ENCODE peak calls at places on chromosomes 11 and 22, in eight cellular contexts. One of them, this sample, is unnamed.

GRCh38 chr11:75814369-75814685 is 683 bp upstream of the UVRAG start:
- DNase-seq in A549: no peak
- DNase-seq in MCF 10A: no peak
- DNase-seq in activated T-cell treated with anti-CD3 and anti-CD28 coated beads for 1 hour: no peak
- DNase-seq in NCI-H1930: no peak
- DNase-seq in tibial nerve: no peak
- DNase-seq in lung microvascular endothelial cell: no peak
- DNase-seq in activated CD4-positive, CD25-positive, alpha-beta regulatory T cell: no peak
- DNase-seq in this sample: no peak

GRCh38 chr22:31400023-31400397 is 606 bp downstream of the DRG1 start:
- DNase-seq in A549: no peak
- DNase-seq in MCF 10A: peak; percentile 27
- DNase-seq in activated T-cell treated with anti-CD3 and anti-CD28 coated beads for 1 hour: no peak
- DNase-seq in NCI-H1930: no peak
- DNase-seq in tibial nerve: no peak
- DNase-seq in lung microvascular endothelial cell: peak; percentile 39
- DNase-seq in activated CD4-positive, CD25-positive, alpha-beta regulatory T cell: no peak
- DNase-seq in this sample: no peak

GRCh38 chr11:12789574-12789973 is 115.4 kb downstream of the TEAD1 start:
- DNase-seq in A549: no peak
- DNase-seq in MCF 10A: no peak
- DNase-seq in activated T-cell treated with anti-CD3 and anti-CD28 coated beads for 1 hour: no peak
- DNase-seq in NCI-H1930: no peak
- DNase-seq in tibial nerve: no peak
- DNase-seq in lung microvascular endothelial cell: no peak
- DNase-seq in activated CD4-positive, CD25-positive, alpha-beta regulatory T cell: no peak
- DNase-seq in this sample: no peak

GRCh38 chr11:82494988-82495432 is 238.7 kb downstream of the FAM181B start:
- DNase-seq in A549: no peak
- DNase-seq in MCF 10A: peak; percentile 42
- DNase-seq in activated T-cell treated with anti-CD3 and anti-CD28 coated beads for 1 hour: no peak
- DNase-seq in NCI-H1930: no peak
- DNase-seq in tibial nerve: no peak
- DNase-seq in lung microvascular endothelial cell: peak; percentile 0
- DNase-seq in activated CD4-positive, CD25-positive, alpha-beta regulatory T cell: no peak
- DNase-seq in this sample: no peak

GRCh38 chr22:37940698-37941376 is 12.6 kb downstream of the C22orf23 start:
- DNase-seq in A549: no peak
- DNase-seq in MCF 10A: no peak
- DNase-seq in activated T-cell treated with anti-CD3 and anti-CD28 coated beads for 1 hour: no peak
- DNase-seq in NCI-H1930: no peak
- DNase-seq in tibial nerve: no peak
- DNase-seq in lung microvascular endothelial cell: peak; percentile 57
- DNase-seq in activated CD4-positive, CD25-positive, alpha-beta regulatory T cell: no peak
- DNase-seq in this sample: no peak

GRCh38 chr11:61935861-61936260 is 14.3 kb upstream of the BEST1 start:
- DNase-seq in A549: no peak
- DNase-seq in MCF 10A: no peak
- DNase-seq in activated T-cell treated with anti-CD3 and anti-CD28 coated beads for 1 hour: no peak
- DNase-seq in NCI-H1930: no peak
- DNase-seq in tibial nerve: no peak
- DNase-seq in lung microvascular endothelial cell: no peak
- DNase-seq in activated CD4-positive, CD25-positive, alpha-beta regulatory T cell: no peak
- DNase-seq in this sample: no peak

GRCh38 chr11:130434521-130435223 is 6.3 kb upstream of the ADAMTS8 start:
- DNase-seq in A549: peak; percentile 79
- DNase-seq in MCF 10A: peak; percentile 84
- DNase-seq in activated T-cell treated with anti-CD3 and anti-CD28 coated beads for 1 hour: peak; percentile 32
- DNase-seq in NCI-H1930: peak; percentile 57
- DNase-seq in tibial nerve: peak; percentile 63
- DNase-seq in lung microvascular endothelial cell: peak; percentile 81
- DNase-seq in activated CD4-positive, CD25-positive, alpha-beta regulatory T cell: peak; percentile 32
- DNase-seq in this sample: no peak

GRCh38 chr11:74744277-74744676 is 4.4 kb upstream of the RNF169 start:
- DNase-seq in A549: no peak
- DNase-seq in MCF 10A: no peak
- DNase-seq in activated T-cell treated with anti-CD3 and anti-CD28 coated beads for 1 hour: no peak
- DNase-seq in NCI-H1930: no peak
- DNase-seq in tibial nerve: no peak
- DNase-seq in lung microvascular endothelial cell: peak; percentile 48
- DNase-seq in activated CD4-positive, CD25-positive, alpha-beta regulatory T cell: no peak
- DNase-seq in this sample: no peak

GRCh38 chr11:69321877-69322350 is 28.0 kb downstream of the MYEOV start:
- DNase-seq in A549: no peak
- DNase-seq in MCF 10A: peak; percentile 52
- DNase-seq in activated T-cell treated with anti-CD3 and anti-CD28 coated beads for 1 hour: no peak
- DNase-seq in NCI-H1930: no peak
- DNase-seq in tibial nerve: no peak
- DNase-seq in lung microvascular endothelial cell: peak; percentile 95
- DNase-seq in activated CD4-positive, CD25-positive, alpha-beta regulatory T cell: no peak
- DNase-seq in this sample: no peak

GRCh38 chr11:3775761-3776406 is 21.5 kb downstream of the NUP98 start:
- DNase-seq in A549: no peak
- DNase-seq in MCF 10A: no peak
- DNase-seq in activated T-cell treated with anti-CD3 and anti-CD28 coated beads for 1 hour: no peak
- DNase-seq in NCI-H1930: no peak
- DNase-seq in tibial nerve: no peak
- DNase-seq in lung microvascular endothelial cell: no peak
- DNase-seq in activated CD4-positive, CD25-positive, alpha-beta regulatory T cell: no peak
- DNase-seq in this sample: no peak

GRCh38 chr11:77705877-77706579 is 68.4 kb upstream of the CLNS1A start:
- DNase-seq in A549: no peak
- DNase-seq in MCF 10A: no peak
- DNase-seq in activated T-cell treated with anti-CD3 and anti-CD28 coated beads for 1 hour: no peak
- DNase-seq in NCI-H1930: no peak
- DNase-seq in tibial nerve: no peak
- DNase-seq in lung microvascular endothelial cell: no peak
- DNase-seq in activated CD4-positive, CD25-positive, alpha-beta regulatory T cell: no peak
- DNase-seq in this sample: no peak

GRCh38 chr22:46738961-46739870 is 1.2 kb upstream of the CERK start:
- DNase-seq in A549: peak; percentile 88
- DNase-seq in MCF 10A: no peak
- DNase-seq in activated T-cell treated with anti-CD3 and anti-CD28 coated beads for 1 hour: no peak
- DNase-seq in NCI-H1930: peak; percentile 36
- DNase-seq in tibial nerve: no peak
- DNase-seq in lung microvascular endothelial cell: peak; percentile 61
- DNase-seq in activated CD4-positive, CD25-positive, alpha-beta regulatory T cell: no peak
- DNase-seq in this sample: peak; percentile 25

GRCh38 chr22:32042924-32043323 is at the start of gene SLC5A1:
- DNase-seq in A549: no peak
- DNase-seq in MCF 10A: peak; percentile 50
- DNase-seq in activated T-cell treated with anti-CD3 and anti-CD28 coated beads for 1 hour: no peak
- DNase-seq in NCI-H1930: no peak
- DNase-seq in tibial nerve: no peak
- DNase-seq in lung microvascular endothelial cell: no peak
- DNase-seq in activated CD4-positive, CD25-positive, alpha-beta regulatory T cell: no peak
- DNase-seq in this sample: no peak

GRCh38 chr11:111917788-111918187 is 925 bp upstream of the C11orf52 start:
- DNase-seq in A549: no peak
- DNase-seq in MCF 10A: no peak
- DNase-seq in activated T-cell treated with anti-CD3 and anti-CD28 coated beads for 1 hour: no peak
- DNase-seq in NCI-H1930: no peak
- DNase-seq in tibial nerve: no peak
- DNase-seq in lung microvascular endothelial cell: no peak
- DNase-seq in activated CD4-positive, CD25-positive, alpha-beta regulatory T cell: no peak
- DNase-seq in this sample: no peak

GRCh38 chr11:64343740-64344133 is 3.7 kb downstream of the CCDC88B start:
- DNase-seq in A549: peak; percentile 26
- DNase-seq in MCF 10A: peak; percentile 48
- DNase-seq in activated T-cell treated with anti-CD3 and anti-CD28 coated beads for 1 hour: no peak
- DNase-seq in NCI-H1930: no peak
- DNase-seq in tibial nerve: no peak
- DNase-seq in lung microvascular endothelial cell: peak; percentile 21
- DNase-seq in activated CD4-positive, CD25-positive, alpha-beta regulatory T cell: no peak
- DNase-seq in this sample: peak; percentile 79

GRCh38 chr11:128375941-128376340 is 211.4 kb downstream of the ETS1 start:
- DNase-seq in A549: no peak
- DNase-seq in MCF 10A: no peak
- DNase-seq in activated T-cell treated with anti-CD3 and anti-CD28 coated beads for 1 hour: no peak
- DNase-seq in NCI-H1930: no peak
- DNase-seq in tibial nerve: no peak
- DNase-seq in lung microvascular endothelial cell: no peak
- DNase-seq in activated CD4-positive, CD25-positive, alpha-beta regulatory T cell: no peak
- DNase-seq in this sample: no peak

This sample was measured in D721Med.